ENCODE peak calls at places on chromosomes 16 and 17, in five cellular contexts. P, U, L, G and I are unnamed samples.
A peak's percentile ranks its signal among the peaks of the same experiment; 100 is the strongest.

GRCh38 chr16:89115216-89115949 is 21.7 kb downstream of the ACSF3 start:
- DNase-seq in L (no peak), P (no peak), U (peak; percentile 67), G (no peak), I (no peak)

GRCh38 chr17:1031711-1032110 is 34.8 kb downstream of the TIMM22 start:
- DNase-seq in P (peak; percentile 73), L (peak; percentile 55), G (no peak), U (no peak), I (no peak)

GRCh38 chr17:36675250-36675649 is 73.9 kb downstream of the MRM1 start:
- DNase-seq in P (no peak), L (no peak), U (no peak), G (no peak), I (no peak)

GRCh38 chr17:82648761-82649474 is 674 bp upstream of the WDR45B start:
- DNase-seq in G (no peak), P (peak; percentile 66), L (no peak), U (no peak), I (peak; percentile 73)

GRCh38 chr17:59470624-59471297 is 94.6 kb upstream of the DHX40 start:
- DNase-seq in G (no peak), U (no peak), P (no peak), L (no peak), I (no peak)

GRCh38 chr16:85573696-85574641 is 39.2 kb upstream of the GSE1 start:
- DNase-seq in U (no peak), G (no peak), P (no peak), L (no peak), I (peak; percentile 49)

GRCh38 chr17:19646788-19647696 is 1.5 kb upstream of the ALDH3A2 start:
- DNase-seq in U (no peak), G (peak; percentile 69), L (no peak), P (peak; percentile 46), I (no peak)

GRCh38 chr16:70746040-70746707 is 54.8 kb downstream of the VAC14 start:
- DNase-seq in L (no peak), U (no peak), G (peak; percentile 92), P (no peak), I (no peak)

GRCh38 chr17:9389116-9389515 is 186.5 kb downstream of the STX8 start:
- DNase-seq in L (no peak), P (no peak), U (peak; percentile 68), G (peak; percentile 4), I (no peak)

GRCh38 chr17:67449065-67449464 is 72.0 kb downstream of the PITPNC1 start:
- DNase-seq in P (no peak), U (no peak), L (no peak), G (no peak), I (no peak)

GRCh38 chr16:84839956-84840355 is 20.2 kb downstream of the CRISPLD2 start:
- DNase-seq in U (no peak), G (no peak), P (no peak), L (no peak), I (no peak)

GRCh38 chr17:37176683-37177082 is 199.1 kb upstream of the C17orf78 start:
- DNase-seq in L (no peak), U (no peak), G (no peak), P (no peak), I (no peak)

GRCh38 chr17:63786961-63787711 is 13.2 kb downstream of the DDX42 start:
- DNase-seq in L (no peak), U (no peak), G (no peak), P (no peak), I (no peak)

GRCh38 chr17:37820313-37821024 is 75.6 kb upstream of the HNF1B start:
- DNase-seq in U (no peak), P (no peak), G (no peak), L (no peak), I (no peak)

GRCh38 chr17:27569257-27569722 is 61.7 kb upstream of the LGALS9 start:
- DNase-seq in L (peak; percentile 25), P (peak; percentile 81), G (no peak), U (no peak), I (peak; percentile 35)

GRCh38 chr16:86249631-86250030 is 260.7 kb upstream of the FOXF1 start:
- DNase-seq in G (no peak), U (no peak), P (no peak), L (no peak), I (no peak)

GRCh38 chr16:15949210-15950166 is at the start of gene ABCC1:
- DNase-seq in U (no peak), G (peak; percentile 60), P (peak; percentile 68), L (no peak), I (peak; percentile 74)

GRCh38 chr17:69669441-69670178 is 255.1 kb downstream of the MAP2K6 start:
- DNase-seq in U (no peak), G (no peak), P (no peak), L (no peak), I (no peak)

GRCh38 chr17:47276868-47277267 is 23.2 kb downstream of the ITGB3 start:
- DNase-seq in L (no peak), U (no peak), G (peak; percentile 56), P (no peak), I (peak; percentile 77)

GRCh38 chr17:39079836-39080235 is 71.6 kb downstream of the PLXDC1 start:
- DNase-seq in L (no peak), G (no peak), P (no peak), U (no peak), I (no peak)

GRCh38 chr16:12544477-12545291 is 259.0 kb downstream of the CPPED1 start:
- DNase-seq in G (peak; percentile 61), L (no peak), U (no peak), P (no peak), I (no peak)
- TF ChIP-seq SUZ12 in G (no peak), L (no peak), U (no peak), P (no peak), I (no peak)

GRCh38 chr16:10767127-10767526 is 23.5 kb downstream of the NUBP1 start:
- DNase-seq in P (no peak), U (no peak), L (no peak), G (no peak), I (no peak)
- TF ChIP-seq SUZ12 in P (no peak), U (no peak), L (no peak), G (no peak), I (no peak)

DNA sequence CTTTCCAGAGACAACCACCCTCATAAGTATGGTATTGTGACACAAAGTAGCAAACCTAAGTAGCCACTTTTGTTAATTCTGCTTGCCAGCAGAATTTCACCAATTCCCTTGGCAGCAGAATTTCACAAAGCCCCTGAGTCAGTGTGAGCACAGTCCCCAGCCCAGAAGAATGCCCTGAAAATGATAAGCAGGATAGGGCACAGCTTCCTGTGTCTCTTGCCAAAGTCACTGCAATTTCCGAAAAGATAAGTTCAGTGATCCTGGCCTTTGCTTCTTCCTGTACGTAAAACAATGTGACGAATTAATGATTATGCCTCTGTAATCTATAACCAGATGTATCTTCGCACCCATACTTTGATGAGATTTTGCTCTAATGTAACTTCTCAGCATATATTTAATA is 16.0 kb upstream of the WIPF2 start:
- DNase-seq in U (no peak), L (no peak), G (no peak), P (no peak), I (no peak)
- TF ChIP-seq SUZ12 in U (no peak), L (no peak), G (no peak), P (no peak), I (no peak)

DNA sequence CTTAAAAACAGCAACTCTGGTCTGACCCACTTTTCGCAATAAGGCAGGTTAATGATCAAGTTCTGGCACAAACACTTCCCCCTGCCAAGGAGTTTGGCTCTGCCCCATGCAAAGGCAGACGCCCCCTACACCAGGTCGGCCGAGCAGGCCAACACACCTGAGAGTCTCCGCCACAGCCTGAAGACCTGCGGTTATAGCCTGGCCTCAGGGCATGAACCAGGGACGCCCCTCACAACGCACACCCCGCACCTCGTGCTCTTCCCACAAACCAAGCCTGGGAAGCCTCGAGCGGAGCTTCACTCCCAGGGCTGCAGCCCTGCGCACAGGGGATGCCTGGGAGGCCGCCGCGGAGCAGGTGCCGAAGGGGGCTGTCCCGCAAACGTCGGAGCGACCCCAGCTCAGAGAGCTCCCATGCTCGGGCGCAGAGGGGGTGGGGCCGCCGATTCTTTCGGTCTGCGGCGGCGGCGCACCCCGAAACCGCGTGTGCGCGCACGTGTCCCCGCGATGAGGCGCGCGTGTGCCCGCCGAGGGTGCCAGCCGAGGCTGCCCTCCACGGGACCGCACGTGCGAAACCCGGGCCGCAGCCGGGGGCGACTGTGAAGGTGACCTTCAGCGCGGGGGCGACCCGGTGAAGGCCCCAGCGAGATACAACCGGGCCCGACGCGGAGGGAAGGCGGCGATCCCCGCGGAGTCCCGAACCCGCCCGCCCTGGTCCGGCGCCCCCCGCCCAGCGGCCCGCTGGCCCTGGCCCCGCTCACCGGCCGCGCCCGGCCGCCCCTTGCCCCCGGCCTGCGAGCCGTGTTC is 558 bp downstream of the CLUH start:
- DNase-seq in U (no peak), G (peak; percentile 75), P (no peak), L (no peak), I (peak; percentile 32)
- TF ChIP-seq SUZ12 in U (no peak), G (no peak), P (no peak), L (no peak), I (no peak)

GRCh38 chr17:42759982-42760651 is 910 bp upstream of the RAMP2 start:
- DNase-seq in P (no peak), G (no peak), L (no peak), U (no peak), I (no peak)

GRCh38 chr17:42761638-42762037 is 611 bp downstream of the RAMP2 start:
- DNase-seq in L (no peak), P (no peak), G (no peak), U (no peak), I (no peak)

GRCh38 chr17:42766124-42766523 is 5.1 kb downstream of the RAMP2 start:
- DNase-seq in G (peak; percentile 81), L (no peak), P (no peak), U (no peak), I (no peak)

DNA sequence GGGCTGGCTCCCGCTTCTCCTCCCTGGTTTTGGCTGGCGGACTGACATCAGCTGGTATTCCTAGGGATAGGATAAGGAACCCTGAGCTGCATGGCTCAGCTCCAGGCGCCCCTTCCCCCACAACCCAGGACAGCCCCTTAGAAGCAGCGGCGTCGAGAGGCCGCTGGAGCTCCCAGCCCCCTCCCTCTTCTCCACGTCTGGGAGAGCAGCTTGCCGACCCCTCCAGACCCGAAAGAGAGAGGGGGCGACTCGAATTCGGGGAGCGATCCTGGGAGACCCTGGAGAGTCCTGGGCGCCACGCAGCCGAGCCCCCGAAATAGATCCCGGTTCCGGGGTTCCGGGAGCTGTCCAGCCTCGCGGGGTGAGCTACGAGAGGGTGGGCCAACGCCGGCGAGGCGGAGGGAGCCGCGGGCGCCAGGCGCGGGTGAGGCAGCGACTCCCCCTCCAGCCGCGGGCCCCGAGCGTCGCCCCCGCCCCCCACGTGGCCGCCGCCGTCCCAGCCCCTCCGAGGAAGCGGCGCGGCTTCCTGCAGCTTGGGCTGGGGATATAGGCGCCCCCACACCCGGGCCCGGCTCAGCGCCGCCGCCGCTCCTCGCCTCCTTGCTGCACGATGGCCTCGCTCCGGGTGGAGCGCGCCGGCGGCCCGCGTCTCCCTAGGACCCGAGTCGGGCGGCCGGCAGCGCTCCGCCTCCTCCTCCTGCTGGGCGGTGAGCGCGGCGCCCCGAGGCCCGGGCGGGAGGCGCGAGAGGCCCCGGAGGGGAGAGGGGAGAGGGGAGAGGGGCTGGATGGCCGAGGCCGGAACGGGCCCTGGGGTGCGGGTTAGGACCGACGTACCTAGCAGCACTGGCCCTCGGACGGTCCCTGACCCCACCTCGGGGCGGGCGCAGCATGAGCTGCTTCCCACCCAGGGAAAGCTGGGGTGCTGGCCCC is at the start of gene RAMP2:
- DNase-seq in U (no peak), G (no peak), P (peak; percentile 79), L (no peak), I (no peak)
- TF ChIP-seq SUZ12 in U (no peak), G (no peak), P (peak; percentile 13), L (no peak), I (no peak)